ENCODE peak calls at places on chromosome 2, in seven cellular contexts. H is left ventricle myocardium superior, I is KBM-7, B is putamen, W is neural progenitor cell, A is adipocyte, S is PC-9. O is an unnamed sample.

GRCh38 chr2:51880153-51880552 is 848.2 kb upstream of the NRXN1 start:
- DNase-seq in H (no peak), I (no peak), B (no peak), W (no peak), A (no peak), S (no peak), O (no peak)

GRCh38 chr2:191150451-191151314 is at the start of gene STAT4:
- DNase-seq in H (peak), I (peak), B (no peak), W (peak), A (peak), S (peak), O (peak)

GRCh38 chr2:74474899-74475298 is 2.4 kb upstream of the MRPL53 start:
- DNase-seq in H (no peak), I (no peak), B (no peak), W (peak), A (peak), S (no peak), O (no peak)

GRCh38 chr2:16228471-16228870 is 288.1 kb downstream of the MYCN start:
- DNase-seq in H (no peak), I (no peak), B (no peak), W (no peak), A (no peak), S (no peak), O (no peak)

GRCh38 chr2:69217333-69218080 is 169.5 kb downstream of the GFPT1 start:
- DNase-seq in H (no peak), I (no peak), B (no peak), W (no peak), A (no peak), S (no peak), O (no peak)

GRCh38 chr2:32977228-32977758 is 30.5 kb downstream of the LTBP1 start:
- DNase-seq in H (peak), I (no peak), B (no peak), W (no peak), A (no peak), S (peak), O (peak)

GRCh38 chr2:57516740-57517340 is 529.8 kb upstream of the VRK2 start:
- DNase-seq in H (no peak), I (peak), B (peak), W (peak), A (peak), S (no peak), O (peak)

GRCh38 chr2:135603543-135603942 is 72.3 kb downstream of the R3HDM1 start:
- DNase-seq in H (no peak), I (no peak), B (no peak), W (no peak), A (no peak), S (no peak), O (no peak)

GRCh38 chr2:27959496-27959895 is 69.0 kb downstream of the BABAM2 start:
- DNase-seq in H (no peak), I (peak), B (peak), W (no peak), A (peak), S (no peak), O (no peak)

GRCh38 chr2:194166818-194167217 is 1490.2 kb upstream of the SLC39A10 start:
- DNase-seq in H (no peak), I (peak), B (peak), W (peak), A (peak), S (no peak), O (peak)

GRCh38 chr2:37645363-37645762 is 26.1 kb downstream of the CDC42EP3 start:
- DNase-seq in H (no peak), I (no peak), B (no peak), W (no peak), A (no peak), S (no peak), O (no peak)

GRCh38 chr2:178109813-178110212 is 2.4 kb upstream of the RBM45 start:
- DNase-seq in H (no peak), I (peak), B (peak), W (peak), A (peak), S (no peak), O (peak)

GRCh38 chr2:45992021-45992745 is 305.0 kb upstream of the EPAS1 start:
- DNase-seq in H (no peak), I (no peak), B (no peak), W (no peak), A (peak), S (peak), O (no peak)

GRCh38 chr2:177380181-177380580 is 12.4 kb upstream of the AGPS start:
- DNase-seq in H (no peak), I (no peak), B (no peak), W (no peak), A (no peak), S (no peak), O (no peak)

GRCh38 chr2:18404708-18405107 is 155.7 kb downstream of the RDH14 start:
- DNase-seq in H (no peak), I (peak), B (no peak), W (peak), A (no peak), S (no peak), O (peak)

GRCh38 chr2:25700221-25700660 is 26.9 kb upstream of the DTNB start:
- DNase-seq in H (no peak), I (peak), B (peak), W (peak), A (peak), S (peak), O (peak)

GRCh38 chr2:177622516-177622915 is 229.9 kb downstream of the AGPS start:
- DNase-seq in H (no peak), I (no peak), B (no peak), W (peak), A (no peak), S (no peak), O (peak)

GRCh38 chr2:85692039-85692645 is 2.0 kb upstream of the GNLY start:
- DNase-seq in H (no peak), I (no peak), B (no peak), W (no peak), A (no peak), S (no peak), O (no peak)

GRCh38 chr2:15544227-15544626 is 16.9 kb downstream of the NBAS start:
- DNase-seq in H (no peak), I (no peak), B (no peak), W (no peak), A (no peak), S (no peak), O (no peak)

GRCh38 chr2:183866666-183867065 is 731.7 kb upstream of the ZNF804A start:
- DNase-seq in H (no peak), I (no peak), B (no peak), W (no peak), A (no peak), S (no peak), O (no peak)

GRCh38 chr2:31138037-31138962 is at the start of gene GALNT14:
- DNase-seq in H (peak), I (peak), B (peak), W (peak), A (peak), S (peak), O (no peak)

GRCh38 chr2:164023896-164024295 is 288.1 kb upstream of the FIGN start:
- DNase-seq in H (peak), I (no peak), B (no peak), W (no peak), A (no peak), S (no peak), O (no peak)

GRCh38 chr2:170711774-170712652 is 3.1 kb upstream of the SP5 start:
- DNase-seq in H (no peak), I (no peak), B (no peak), W (peak), A (no peak), S (peak), O (no peak)

GRCh38 chr2:204175552-204176271 is 239.1 kb downstream of the ICOS start:
- DNase-seq in H (no peak), I (no peak), B (no peak), W (no peak), A (no peak), S (no peak), O (no peak)

GRCh38 chr2:75079575-75079974 is 119.7 kb downstream of the TACR1 start:
- DNase-seq in H (no peak), I (no peak), B (no peak), W (peak), A (no peak), S (no peak), O (no peak)

GRCh38 chr2:238729261-238729935 is 118.5 kb upstream of the TWIST2 start:
- DNase-seq in H (no peak), I (no peak), B (no peak), W (no peak), A (no peak), S (no peak), O (no peak)

GRCh38 chr2:234243871-234244565 is 193.5 kb downstream of the SPP2 start:
- DNase-seq in H (no peak), I (no peak), B (no peak), W (no peak), A (peak), S (no peak), O (no peak)

GRCh38 chr2:61421611-61422010 is 49.3 kb downstream of the USP34 start:
- DNase-seq in H (no peak), I (peak), B (no peak), W (no peak), A (no peak), S (no peak), O (no peak)

GRCh38 chr2:73827018-73827417 is 1.7 kb upstream of the STAMBP start:
- DNase-seq in H (no peak), I (peak), B (no peak), W (no peak), A (peak), S (no peak), O (no peak)

GRCh38 chr2:135969655-135970387 is 15.6 kb downstream of the DARS1 start:
- DNase-seq in H (no peak), I (no peak), B (no peak), W (no peak), A (no peak), S (no peak), O (no peak)

GRCh38 chr2:150080115-150080514 is 407.4 kb downstream of the RND3 start:
- DNase-seq in H (no peak), I (no peak), B (no peak), W (no peak), A (peak), S (no peak), O (no peak)

GRCh38 chr2:217092710-217093379 is 233.0 kb upstream of the TNP1 start:
- DNase-seq in H (peak), I (no peak), B (no peak), W (no peak), A (no peak), S (no peak), O (no peak)

GRCh38 chr2:117553448-117553847 is 261.0 kb upstream of the DDX18 start:
- DNase-seq in H (no peak), I (no peak), B (no peak), W (no peak), A (no peak), S (no peak), O (no peak)

GRCh38 chr2:78780321-78780720 is 245.2 kb upstream of the REG3G start:
- DNase-seq in H (no peak), I (no peak), B (no peak), W (no peak), A (no peak), S (no peak), O (no peak)

GRCh38 chr2:6639870-6640639 is 225.7 kb downstream of the CMPK2 start:
- DNase-seq in H (no peak), I (no peak), B (no peak), W (peak), A (no peak), S (no peak), O (no peak)

GRCh38 chr2:54898451-54899226 is 151.6 kb downstream of the RTN4 start:
- DNase-seq in H (no peak), I (no peak), B (no peak), W (no peak), A (no peak), S (no peak), O (no peak)

GRCh38 chr2:85161626-85161960 is 28.4 kb downstream of the TCF7L1 start:
- DNase-seq in H (no peak), I (no peak), B (no peak), W (no peak), A (no peak), S (no peak), O (no peak)

GRCh38 chr2:139917723-139918384 is 1137.7 kb upstream of the NXPH2 start:
- DNase-seq in H (no peak), I (no peak), B (peak), W (no peak), A (no peak), S (no peak), O (no peak)

O was measured in HCT116.